ENCODE peak calls at places on chromosome 11, in five cellular contexts. V is stomach, I is K562, D is IMR-90, W is A549. K is an unnamed sample.

GRCh38 chr11:75595511-75595910 is 33.5 kb downstream of the SERPINH1 start:
- DNase-seq in V (no peak), I (no peak), D (no peak), W (no peak), K (no peak)

GRCh38 chr11:112539741-112540140 is 279.1 kb upstream of the PLET1 start:
- DNase-seq in V (no peak), I (no peak), D (no peak), W (no peak), K (no peak)

GRCh38 chr11:116202922-116203321 is 569.9 kb downstream of the BUD13 start:
- DNase-seq in V (no peak), I (no peak), D (no peak), W (no peak), K (no peak)

GRCh38 chr11:31652528-31652927 is 143.0 kb downstream of the ELP4 start:
- DNase-seq in V (no peak), I (no peak), D (no peak), W (no peak), K (no peak)

GRCh38 chr11:36360833-36361232 is 64.7 kb downstream of the PRR5L start:
- DNase-seq in V (no peak), I (no peak), D (no peak), W (no peak), K (no peak)

GRCh38 chr11:124454552-124454951 is 9.1 kb upstream of the OR8B8 start:
- DNase-seq in V (no peak), I (no peak), D (no peak), W (no peak), K (no peak)

GRCh38 chr11:31582697-31583096 is 73.1 kb downstream of the ELP4 start:
- DNase-seq in V (no peak), I (peak), D (no peak), W (no peak), K (no peak)

GRCh38 chr11:77109236-77110019 is 6.8 kb downstream of the OMP start:
- DNase-seq in V (no peak), I (no peak), D (peak), W (no peak), K (no peak)

GRCh38 chr11:18203723-18204122 is 31.1 kb downstream of the MRGPRX4 start:
- DNase-seq in V (no peak), I (peak), D (peak), W (peak), K (no peak)

GRCh38 chr11:106656646-106657045 is 361.6 kb downstream of the GUCY1A2 start:
- DNase-seq in V (no peak), I (no peak), D (no peak), W (no peak), K (no peak)

GRCh38 chr11:110148775-110149744 is 55.9 kb downstream of the ZC3H12C start:
- DNase-seq in V (no peak), I (peak), D (peak), W (peak), K (no peak)

GRCh38 chr11:66956689-66957290 is 1.4 kb downstream of the PC start:
- DNase-seq in V (peak), I (no peak), D (peak), W (peak), K (no peak)

GRCh38 chr11:30218278-30218677 is 12.5 kb upstream of the FSHB start:
- DNase-seq in V (no peak), I (no peak), D (no peak), W (no peak), K (no peak)

GRCh38 chr11:26522912-26523610 is 49.0 kb downstream of the MUC15 start:
- DNase-seq in V (no peak), I (no peak), D (peak), W (peak), K (no peak)

GRCh38 chr11:119445850-119446249 is 22.9 kb upstream of the THY1 start:
- DNase-seq in V (no peak), I (no peak), D (peak), W (no peak), K (no peak)

GRCh38 chr11:7673724-7674434 is 579 bp upstream of the CYB5R2 start:
- DNase-seq in V (peak), I (peak), D (no peak), W (no peak), K (peak)

GRCh38 chr11:69718147-69718546 is 14.3 kb upstream of the FGF19 start:
- DNase-seq in V (no peak), I (peak), D (peak), W (peak), K (no peak)

GRCh38 chr11:108019870-108020540 is 11.3 kb downstream of the CUL5 start:
- DNase-seq in V (no peak), I (peak), D (peak), W (no peak), K (no peak)

GRCh38 chr11:20197881-20198280 is 37.6 kb upstream of the DBX1 start:
- DNase-seq in V (no peak), I (no peak), D (no peak), W (no peak), K (no peak)

GRCh38 chr11:2752204-2752772 is 52.5 kb upstream of the KCNQ1OT1 start:
- DNase-seq in V (no peak), I (no peak), D (peak), W (peak), K (no peak)

GRCh38 chr11:83768476-83768875 is 482.3 kb upstream of the CCDC90B start:
- DNase-seq in V (no peak), I (no peak), D (no peak), W (no peak), K (no peak)

GRCh38 chr11:26578998-26579635 is 7.1 kb upstream of the MUC15 start:
- DNase-seq in V (no peak), I (no peak), D (no peak), W (no peak), K (no peak)

GRCh38 chr11:71400216-71400615 is 48.0 kb downstream of the DHCR7 start:
- DNase-seq in V (no peak), I (no peak), D (no peak), W (no peak), K (no peak)

GRCh38 chr11:102633385-102634026 is 8.4 kb upstream of the MMP20 start:
- DNase-seq in V (no peak), I (no peak), D (no peak), W (no peak), K (no peak)

GRCh38 chr11:111435046-111435698 is 56.1 kb upstream of the POU2AF1 start:
- DNase-seq in V (no peak), I (no peak), D (no peak), W (no peak), K (no peak)

GRCh38 chr11:69698362-69698761 is 5.5 kb downstream of the FGF19 start:
- DNase-seq in V (no peak), I (no peak), D (no peak), W (no peak), K (no peak)

GRCh38 chr11:107217444-107217843 is 199.2 kb upstream of the GUCY1A2 start:
- DNase-seq in V (no peak), I (no peak), D (no peak), W (no peak), K (no peak)

GRCh38 chr11:86214710-86215109 is 29.8 kb upstream of the EED start:
- DNase-seq in V (no peak), I (no peak), D (no peak), W (no peak), K (no peak)

GRCh38 chr11:70621241-70621640 is 222.9 kb downstream of the CTTN start:
- DNase-seq in V (no peak), I (no peak), D (no peak), W (no peak), K (no peak)

GRCh38 chr11:64725601-64726139 is 2.7 kb upstream of the NRXN2 start:
- DNase-seq in V (no peak), I (no peak), D (no peak), W (no peak), K (no peak)

GRCh38 chr11:134750619-134751018 is 338.6 kb upstream of the B3GAT1 start:
- DNase-seq in V (no peak), I (no peak), D (no peak), W (no peak), K (no peak)

GRCh38 chr11:107704432-107704831 is 7.4 kb downstream of the SLN start:
- DNase-seq in V (no peak), I (no peak), D (peak), W (peak), K (no peak)

GRCh38 chr11:40293655-40294342 is 1165.7 kb downstream of the LRRC4C start:
- DNase-seq in V (peak), I (peak), D (peak), W (peak), K (peak)

GRCh38 chr11:128208329-128209220 is 378.8 kb downstream of the ETS1 start:
- DNase-seq in V (no peak), I (no peak), D (peak), W (peak), K (peak)

GRCh38 chr11:45662665-45663485 is 2.5 kb downstream of the CHST1 start:
- DNase-seq in V (no peak), I (peak), D (peak), W (peak), K (no peak)

GRCh38 chr11:85526564-85526963 is 100.6 kb downstream of the DLG2 start:
- DNase-seq in V (no peak), I (no peak), D (no peak), W (no peak), K (no peak)

GRCh38 chr11:80519591-80520258 is 1078.9 kb upstream of the TENM4 start:
- DNase-seq in V (no peak), I (no peak), D (no peak), W (no peak), K (no peak)

GRCh38 chr11:64996710-64997380 is at the start of gene BATF2:
- DNase-seq in V (peak), I (peak), D (peak), W (peak), K (peak)

GRCh38 chr11:128240546-128240945 is 346.8 kb downstream of the ETS1 start:
- DNase-seq in V (no peak), I (no peak), D (peak), W (no peak), K (no peak)

DNA sequence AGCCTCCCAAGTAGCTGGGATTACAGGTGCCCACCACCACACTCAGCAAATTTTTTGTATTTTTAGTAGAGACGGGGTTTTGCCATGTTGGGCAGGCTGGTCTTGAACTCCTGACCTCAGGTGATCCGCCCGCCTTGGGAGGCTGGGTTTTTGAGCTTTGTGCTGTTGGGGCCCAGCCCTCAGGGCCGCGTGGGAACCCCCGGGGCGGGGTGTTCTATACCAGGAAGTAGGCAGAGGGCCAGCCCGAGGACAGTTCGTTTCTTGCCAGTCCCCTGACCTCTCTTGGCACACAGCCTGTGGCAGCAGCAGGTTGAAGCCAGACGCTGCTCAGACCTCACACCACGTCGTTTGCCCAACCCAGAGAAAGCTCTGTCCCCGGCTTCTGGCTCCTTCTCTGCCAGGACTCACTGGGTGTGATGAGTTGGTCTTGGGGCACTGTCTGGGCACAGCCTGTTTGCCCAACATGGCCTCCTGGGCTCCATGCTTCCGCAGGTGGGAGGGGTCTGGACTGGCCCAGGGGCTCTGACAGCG is 24.9 kb upstream of the CHKA start:
- DNase-seq in V (peak), I (no peak), D (no peak), W (peak), K (peak)
- TF ChIP-seq POLR2A in V (no peak), I (no peak), D (no peak), W (no peak), K (no peak)

DNA sequence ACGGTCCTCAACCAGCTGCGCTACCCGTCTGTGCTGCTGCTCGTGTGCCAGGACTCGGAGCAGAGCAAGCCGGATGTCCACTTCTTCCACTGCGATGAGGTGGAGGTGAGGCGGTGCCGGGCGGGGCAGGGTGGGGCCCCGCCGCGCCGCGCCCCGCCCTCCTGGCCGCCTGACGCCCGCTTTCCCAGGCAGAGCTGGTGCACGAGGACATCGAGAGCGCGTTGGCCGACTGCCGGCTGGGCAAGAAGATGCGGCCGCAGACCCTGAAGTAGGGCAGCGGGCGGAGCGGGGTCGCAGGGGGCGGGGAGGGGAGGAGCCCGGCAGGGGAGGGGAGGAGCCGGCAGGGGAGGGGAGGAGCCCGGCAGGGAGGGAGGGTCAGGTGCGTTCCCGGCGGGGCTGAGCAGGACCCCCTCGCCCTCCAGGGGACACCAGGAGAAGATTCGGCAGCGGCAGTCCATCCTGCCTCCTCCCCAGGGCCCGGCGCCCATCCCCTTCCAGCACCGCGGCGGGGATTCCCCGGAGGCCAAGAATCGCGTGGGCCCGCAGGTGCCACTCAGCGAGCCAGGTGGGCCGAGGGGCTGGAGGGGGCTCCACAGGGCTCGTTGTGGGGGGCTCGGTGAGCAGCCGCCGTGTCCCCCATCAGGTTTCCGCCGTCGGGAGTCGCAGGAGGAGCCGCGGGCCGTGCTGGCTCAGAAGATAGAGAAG is 14.8 kb downstream of the EPS8L2 start:
- DNase-seq in V (peak), I (peak), D (peak), W (no peak), K (no peak)
- TF ChIP-seq CTCF in V (no peak), I (no peak), D (no peak), W (no peak), K (no peak)

DNA sequence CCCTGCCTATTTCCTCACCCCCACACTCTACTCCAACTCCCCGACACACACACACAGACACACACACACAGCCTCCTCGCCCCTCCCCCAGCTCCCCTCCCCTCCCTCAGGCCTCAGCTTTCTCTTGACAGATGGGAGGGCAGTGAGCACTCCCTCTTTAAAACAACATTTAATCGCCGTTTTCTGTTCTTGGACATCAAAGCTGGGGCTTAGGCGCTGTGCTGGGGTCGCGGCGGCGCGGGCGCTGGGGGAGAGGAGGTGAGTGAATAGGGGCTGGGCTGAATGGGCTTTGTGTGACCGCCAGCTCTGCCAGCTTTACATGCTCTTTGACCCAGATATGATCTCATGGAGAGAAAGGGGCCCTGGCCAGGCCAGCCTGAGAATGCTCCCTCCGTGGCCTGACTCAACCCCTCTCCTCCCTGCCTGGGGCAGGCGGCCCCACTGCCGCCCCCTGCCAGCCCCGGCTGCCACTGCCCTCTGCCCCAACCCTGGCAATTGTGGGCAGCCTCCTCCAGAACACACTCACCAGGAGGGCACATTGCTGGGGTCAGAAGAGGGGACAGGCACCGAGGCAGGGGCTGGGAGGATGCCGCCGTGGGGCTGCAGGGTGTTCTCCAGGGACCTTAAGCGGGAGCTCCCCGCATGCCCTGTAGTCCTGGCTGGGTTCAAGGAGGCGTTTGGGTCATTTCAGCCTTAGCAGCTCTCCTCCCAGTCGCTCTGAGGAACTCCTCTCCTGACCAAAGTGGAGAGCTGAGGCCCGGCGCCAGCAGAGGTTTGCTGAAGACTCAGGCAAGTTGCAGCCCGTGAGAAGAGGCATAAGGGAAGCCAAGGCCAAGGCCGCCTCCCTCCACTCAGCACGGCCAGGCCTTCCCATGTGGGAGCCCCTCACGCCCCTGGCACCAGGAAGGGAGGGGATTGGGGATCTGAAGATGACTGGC is 38.3 kb upstream of the NNMT start:
- DNase-seq in V (no peak), I (no peak), D (no peak), W (no peak), K (peak)
- TF ChIP-seq POLR2A in V (no peak), I (no peak), D (no peak), W (no peak), K (no peak)

GRCh38 chr11:34997872-34998548 is 81.6 kb downstream of the PDHX start:
- DNase-seq in V (no peak), I (no peak), D (peak), W (peak), K (no peak)
- TF ChIP-seq CTCF in V (peak), I (no peak), D (peak), W (peak), K (no peak)

DNA sequence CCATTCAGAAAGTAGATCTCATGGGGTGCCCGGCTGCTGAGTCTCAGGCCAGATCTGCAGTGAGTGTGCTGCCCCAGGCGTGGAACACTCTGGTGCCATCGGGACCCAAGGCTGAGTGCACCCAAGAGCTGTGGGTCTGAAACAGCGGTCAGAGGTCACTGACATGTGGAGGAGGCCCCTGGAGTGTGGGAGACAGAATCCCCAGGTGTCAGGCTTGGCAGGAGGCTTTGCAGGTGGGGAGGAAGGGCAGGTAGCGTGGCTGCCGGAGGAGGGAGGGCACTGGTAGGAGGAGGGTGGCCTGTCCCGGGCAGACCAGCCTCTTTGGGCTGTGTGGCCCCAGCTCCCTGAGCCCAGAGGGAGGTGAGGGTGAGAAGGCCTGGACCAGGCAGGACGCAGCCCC is 31.7 kb upstream of the KRTAP5-6 start:
- DNase-seq in V (no peak), I (no peak), D (no peak), W (no peak), K (no peak)
- TF ChIP-seq POLR2A in V (no peak), I (no peak), D (no peak), W (no peak), K (no peak)

DNA sequence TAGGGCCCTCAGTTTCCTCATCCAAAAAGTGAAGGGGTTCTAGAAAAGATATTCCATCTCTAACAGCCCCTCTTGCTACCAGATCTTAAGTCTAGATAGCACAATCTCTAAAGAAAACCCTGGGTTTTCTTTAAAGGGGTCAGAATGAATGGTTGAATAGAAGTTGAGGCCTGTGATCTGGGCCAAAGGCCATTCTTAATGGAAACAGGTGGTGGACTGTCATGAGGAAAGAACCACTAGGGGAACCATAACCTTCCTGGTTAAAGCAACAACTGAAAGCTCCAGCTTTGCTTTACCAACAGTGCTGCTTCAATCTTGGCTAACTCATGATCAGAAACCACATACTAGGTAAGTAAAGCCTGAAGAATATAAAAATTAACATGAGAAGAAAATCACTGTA is 1.8 kb downstream of the CELF1 start:
- DNase-seq in V (no peak), I (peak), D (peak), W (peak), K (no peak)
- TF ChIP-seq CTCF in V (no peak), I (peak), D (peak), W (no peak), K (no peak)

DNA sequence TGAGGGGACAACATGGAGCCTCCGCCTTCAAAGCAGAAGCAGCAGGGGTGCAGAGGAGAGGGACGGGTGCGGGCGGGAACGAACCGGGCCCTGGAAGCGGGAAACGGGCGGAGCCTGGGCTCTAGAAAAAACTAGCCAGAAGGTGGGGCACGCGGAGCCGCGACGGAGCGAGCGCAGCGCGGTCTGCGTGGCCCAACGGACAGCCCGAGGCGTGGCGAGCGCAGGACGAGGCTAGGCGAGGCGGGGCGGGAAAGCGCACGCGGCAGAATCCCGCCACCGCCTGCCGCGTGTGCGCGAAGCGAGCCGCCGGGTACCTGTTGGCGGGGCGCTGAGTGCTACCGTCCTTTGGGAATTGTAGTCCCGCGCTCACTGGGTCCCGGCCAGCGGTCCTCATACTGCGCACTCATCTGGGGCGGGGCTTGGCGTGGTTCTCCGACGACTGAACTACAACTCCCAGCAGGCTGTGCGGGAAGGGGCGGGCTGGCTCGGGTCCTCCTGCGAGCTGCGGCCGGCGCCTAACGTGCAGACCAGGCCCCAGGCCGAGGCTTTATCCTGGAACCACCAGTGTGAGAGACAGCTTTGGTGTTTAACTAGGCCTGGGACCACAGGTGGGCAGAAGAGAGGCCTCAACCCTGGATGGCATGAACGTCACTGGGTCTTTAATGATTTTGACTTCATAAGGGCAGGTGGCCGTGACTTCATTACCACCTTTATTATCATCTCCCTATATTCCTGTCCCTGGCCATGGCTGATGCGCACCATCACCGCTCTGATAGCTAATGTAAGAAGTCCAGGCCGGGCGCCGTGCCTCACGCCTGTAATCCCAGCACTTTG is at the start of gene ATL3:
- DNase-seq in V (peak), I (peak), D (peak), W (peak), K (peak)
- TF ChIP-seq POLR2A in V (no peak), I (peak), D (no peak), W (peak), K (no peak)